ENCODE peak calls at places on chromosomes 2 and 18, in five cellular contexts. B is GM23248, P is IMR-90, T is aorta, Z is cardiac muscle cell. E is an unnamed sample.

GRCh38 chr2:176535480-176536113 is 266.4 kb downstream of the MTX2 start:
- DNase-seq in B (peak; percentile 63), P (no peak), T (no peak), Z (no peak), E (no peak)

GRCh38 chr18:13716916-13717315 is 9.4 kb downstream of the FAM210A start:
- DNase-seq in B (no peak), P (peak; percentile 11), T (no peak), Z (no peak), E (no peak)

GRCh38 chr2:6071536-6071935 is 379.4 kb downstream of the SOX11 start:
- DNase-seq in B (no peak), P (no peak), T (no peak), Z (no peak), E (no peak)

GRCh38 chr2:236711440-236711839 is 141.8 kb downstream of the ACKR3 start:
- DNase-seq in B (peak; percentile 93), P (no peak), T (peak; percentile 63), Z (no peak), E (no peak)

GRCh38 chr2:69531186-69531585 is 94.0 kb upstream of the NFU1 start:
- DNase-seq in B (no peak), P (no peak), T (no peak), Z (no peak), E (no peak)

GRCh38 chr2:120622159-120622869 is 113.4 kb upstream of the GLI2 start:
- DNase-seq in B (no peak), P (no peak), T (peak; percentile 45), Z (peak; percentile 39), E (no peak)

GRCh38 chr2:150681120-150681796 is 193.8 kb upstream of the RND3 start:
- DNase-seq in B (peak; percentile 87), P (peak; percentile 97), T (no peak), Z (no peak), E (no peak)

GRCh38 chr18:51361130-51361860 is 163.8 kb upstream of the MEX3C start:
- DNase-seq in B (no peak), P (no peak), T (no peak), Z (peak; percentile 66), E (no peak)

GRCh38 chr2:129748653-129749052 is 230.8 kb upstream of the RAB6C start:
- DNase-seq in B (no peak), P (no peak), T (no peak), Z (peak; percentile 49), E (no peak)

GRCh38 chr18:50855976-50856772 is 22.7 kb upstream of the ME2 start:
- DNase-seq in B (peak; percentile 15), P (no peak), T (no peak), Z (no peak), E (no peak)

GRCh38 chr2:96527990-96528679 is 8.4 kb upstream of the ARID5A start:
- DNase-seq in B (peak; percentile 48), P (peak; percentile 60), T (peak; percentile 93), Z (no peak), E (peak; percentile 57)

GRCh38 chr2:190412971-190413370 is 4.8 kb downstream of the MFSD6 start:
- DNase-seq in B (no peak), P (no peak), T (no peak), Z (no peak), E (no peak)

GRCh38 chr2:164903944-164904343 is 51.4 kb downstream of the SLC38A11 start:
- DNase-seq in B (peak; percentile 25), P (no peak), T (no peak), Z (no peak), E (no peak)

GRCh38 chr2:206164261-206164862 is 4.7 kb downstream of the EEF1B2 start:
- DNase-seq in B (peak; percentile 52), P (peak; percentile 41), T (no peak), Z (peak; percentile 24), E (no peak)

GRCh38 chr2:55418072-55418471 is 1.6 kb downstream of the CCDC88A start:
- DNase-seq in B (peak; percentile 44), P (no peak), T (no peak), Z (no peak), E (no peak)

GRCh38 chr18:72869786-72870185 is 2.0 kb upstream of the NETO1 start:
- DNase-seq in B (no peak), P (no peak), T (no peak), Z (peak; percentile 20), E (no peak)

GRCh38 chr18:72866572-72866900 is 1.3 kb downstream of the NETO1 start:
- DNase-seq in B (no peak), P (no peak), T (no peak), Z (peak; percentile 4), E (no peak)

GRCh38 chr18:72868666-72869661 is 1.2 kb upstream of the NETO1 start:
- DNase-seq in B (no peak), P (no peak), T (no peak), Z (peak; percentile 30), E (no peak)

GRCh38 chr18:72867721-72868665 is at the start of gene NETO1:
- DNase-seq in B (no peak), P (no peak), T (no peak), Z (peak; percentile 54), E (no peak)

GRCh38 chr18:72866901-72867701 is 686 bp downstream of the NETO1 start:
- DNase-seq in B (no peak), P (no peak), T (no peak), Z (peak; percentile 62), E (no peak)
- H3K4me3 ChIP-seq in B (no peak overlapping the region), P (peak overlapping the region; percentile 25), T (no peak overlapping the region), Z (peak overlapping the region; percentile 57), E (peak overlapping the region; percentile 62)

GRCh38 chr18:79402209-79402576 is 6.5 kb downstream of the NFATC1 start:
- DNase-seq in B (no peak), P (no peak), T (peak; percentile 74), Z (no peak), E (peak; percentile 13)
- H3K4me1 ChIP-seq in B (peaks cover 7% of the 10 kb centered on the region), P (peaks cover 1% of the 10 kb centered on the region), T (no peaks in the 10 kb centered on the region), Z (peaks cover 3% of the 10 kb centered on the region), E (peaks cover 65% of the 10 kb centered on the region)

GRCh38 chr2:207868855-207869596 is 99.3 kb upstream of the FZD5 start:
- DNase-seq in B (no peak), P (no peak), T (no peak), Z (no peak), E (no peak)
- H3K27ac ChIP-seq in B (peak overlapping the region; percentile 55), P (no peak overlapping the region), T (no peak overlapping the region), Z (no peak overlapping the region), E (no peak overlapping the region)

GRCh38 chr2:163734911-163735691 is 707 bp downstream of the FIGN start:
- DNase-seq in B (peak; percentile 55), P (peak; percentile 11), T (no peak), Z (peak; percentile 36), E (no peak)

GRCh38 chr2:163736433-163737168 is 793 bp upstream of the FIGN start:
- DNase-seq in B (peak; percentile 66), P (no peak), T (peak; percentile 86), Z (peak; percentile 79), E (peak; percentile 58)

GRCh38 chr2:163737169-163737439 is 1.3 kb upstream of the FIGN start:
- DNase-seq in B (no peak), P (no peak), T (no peak), Z (no peak), E (no peak)

GRCh38 chr2:163734401-163734800 is 1.4 kb downstream of the FIGN start:
- DNase-seq in B (peak; percentile 25), P (no peak), T (no peak), Z (no peak), E (no peak)

DNA sequence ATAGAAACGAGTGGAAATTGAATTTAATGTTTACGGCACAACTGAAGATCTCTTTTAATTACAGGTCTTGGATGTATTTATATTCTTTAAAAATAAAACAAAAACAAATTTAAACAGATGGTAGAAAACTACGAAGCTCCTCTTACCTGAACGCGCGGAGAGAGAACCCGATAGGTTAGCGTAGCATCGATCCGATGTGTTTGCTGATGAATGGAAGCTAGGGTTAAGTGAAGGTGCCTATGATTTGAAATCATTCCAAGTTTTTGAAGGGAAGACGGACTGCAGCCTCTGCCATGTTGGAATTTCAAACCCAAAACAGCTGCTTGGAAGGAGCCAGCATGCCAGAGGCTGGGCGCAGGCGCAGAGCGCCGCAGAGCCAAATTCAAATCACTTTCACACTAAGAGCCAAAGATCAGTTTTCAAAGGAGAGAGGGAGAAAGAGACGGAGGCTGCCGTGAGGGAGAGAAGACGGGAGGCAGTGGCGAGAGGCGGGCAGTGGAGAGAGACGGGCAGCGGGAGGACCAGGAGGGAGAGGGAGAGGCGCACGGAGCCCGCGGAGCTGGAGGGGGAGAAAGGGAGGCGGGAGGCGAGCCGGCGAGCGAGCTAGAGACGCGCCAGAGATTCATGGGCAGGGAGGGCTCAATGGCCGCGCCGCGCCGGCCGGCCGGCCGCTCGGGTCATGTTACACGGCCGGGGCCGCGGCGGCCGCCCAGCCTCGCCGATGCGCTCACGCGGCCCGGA is at the start of gene FIGN:
- DNase-seq in B (peak; percentile 91), P (peak; percentile 82), T (peak; percentile 93), Z (peak; percentile 93), E (peak; percentile 81)
- H3K4me3 ChIP-seq in B (peak within 1 kb of the TSS; percentile 93), P (peak within 1 kb of the TSS; percentile 55), T (peak within 1 kb of the TSS; percentile 96), Z (peak within 1 kb of the TSS; percentile 98), E (peak within 1 kb of the TSS; percentile 77)

DNA sequence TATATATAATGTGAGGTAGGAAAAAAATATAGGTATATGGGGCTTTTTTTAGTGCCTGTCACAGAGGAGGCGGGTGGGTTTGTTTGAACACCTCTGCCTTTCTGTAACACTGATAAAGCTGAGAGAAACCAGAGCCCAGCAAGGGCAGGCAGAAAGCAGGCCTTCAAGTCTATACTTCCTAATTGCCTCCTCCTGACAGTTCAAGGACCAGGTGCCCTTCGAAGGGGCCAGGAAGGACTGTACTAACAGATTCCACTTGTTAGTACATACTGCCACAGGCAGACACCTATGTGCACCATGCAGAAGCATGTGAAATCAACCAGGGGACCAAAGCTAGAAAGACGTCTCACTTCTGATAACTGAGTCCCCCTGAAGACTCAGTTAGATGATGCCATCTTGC is 13.8 kb downstream of the SLC1A4 start:
- DNase-seq in B (no peak), P (no peak), T (no peak), Z (peak; percentile 92), E (no peak)
- H3K4me1 ChIP-seq in B (peaks cover 11% of the 10 kb centered on the region), P (peaks cover 4% of the 10 kb centered on the region), T (peaks cover 2% of the 10 kb centered on the region), Z (peaks cover 62% of the 10 kb centered on the region), E (peaks cover 20% of the 10 kb centered on the region)

DNA sequence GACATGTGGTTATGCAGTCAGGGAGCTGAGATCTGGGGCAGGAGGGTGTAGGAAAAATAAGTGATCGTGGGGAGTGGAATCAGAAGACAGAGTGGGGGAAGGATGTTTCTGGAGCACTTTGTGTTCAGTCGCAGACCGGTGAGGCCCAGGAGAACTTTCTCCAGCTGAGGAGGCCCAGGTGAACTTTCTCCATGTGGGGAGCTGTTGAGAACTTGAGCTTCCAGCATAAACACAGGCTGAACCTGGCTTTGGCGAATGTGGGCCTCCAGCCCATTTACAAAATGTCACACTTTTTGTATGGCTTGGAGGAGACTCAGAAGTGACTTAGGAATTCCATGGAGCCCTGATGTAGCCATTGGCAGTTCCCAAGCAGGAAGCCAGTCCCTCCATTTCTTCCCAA is 108.5 kb downstream of the VAPA start:
- DNase-seq in B (no peak), P (no peak), T (no peak), Z (no peak), E (no peak)
- H3K27ac ChIP-seq in B (no peak overlapping the region), P (no peak overlapping the region), T (peak overlapping the region; percentile 12), Z (no peak overlapping the region), E (no peak overlapping the region)

GRCh38 chr2:238502088-238502810 is 75.5 kb downstream of the ASB1 start:
- DNase-seq in B (no peak), P (no peak), T (no peak), Z (no peak), E (no peak)
- H3K4me3 ChIP-seq in B (no peak overlapping the region), P (no peak overlapping the region), T (no peak overlapping the region), Z (no peak overlapping the region), E (no peak overlapping the region)

GRCh38 chr2:228690681-228691080 is 509.2 kb upstream of the SPHKAP start:
- DNase-seq in B (no peak), P (no peak), T (no peak), Z (no peak), E (no peak)
- H3K4me1 ChIP-seq in B (no peaks in the 10 kb centered on the region), P (peaks cover 5% of the 10 kb centered on the region), T (no peaks in the 10 kb centered on the region), Z (no peaks in the 10 kb centered on the region), E (no peaks in the 10 kb centered on the region)

E was measured in left ventricle myocardium inferior.